ENCODE peak calls at places on chromosome 20, in seven cellular contexts. P is GM23248; Q is neural crest cell; M is endothelial cell; H is activated CD4-positive, CD25-positive, alpha-beta regulatory T cell; K is substantia nigra; Y is psoas muscle. A is an unnamed sample.

GRCh38 chr20:39899881-39900280 is 789.2 kb downstream of the MAFB start:
- DNase-seq in P (no peak), Q (no peak), M (no peak), H (no peak), K (no peak), Y (no peak), A (no peak)

GRCh38 chr20:37907677-37908397 is 4.9 kb downstream of the VSTM2L start:
- DNase-seq in P (peak; percentile 86), Q (peak; percentile 42), M (no peak), H (no peak), K (no peak), Y (no peak), A (no peak)

GRCh38 chr20:40639956-40640355 is 49.1 kb downstream of the MAFB start:
- DNase-seq in P (no peak), Q (no peak), M (no peak), H (no peak), K (no peak), Y (no peak), A (no peak)

GRCh38 chr20:36112112-36112511 is 42.4 kb upstream of the EPB41L1 start:
- DNase-seq in P (no peak), Q (no peak), M (no peak), H (no peak), K (no peak), Y (no peak), A (no peak)

GRCh38 chr20:36313476-36313875 is 7.3 kb downstream of the DLGAP4 start:
- DNase-seq in P (no peak), Q (no peak), M (no peak), H (no peak), K (no peak), Y (peak; percentile 21), A (no peak)

GRCh38 chr20:58851221-58851968 is 693 bp upstream of the GNAS-AS1 start:
- DNase-seq in P (peak; percentile 59), Q (no peak), M (no peak), H (no peak), K (no peak), Y (no peak), A (no peak)

GRCh38 chr20:24136659-24137246 is 148.2 kb upstream of the GGTLC1 start:
- DNase-seq in P (no peak), Q (no peak), M (no peak), H (no peak), K (no peak), Y (no peak), A (no peak)

GRCh38 chr20:33630507-33630906 is 31.6 kb upstream of the C20orf144 start:
- DNase-seq in P (no peak), Q (no peak), M (no peak), H (no peak), K (no peak), Y (no peak), A (no peak)

GRCh38 chr20:10132391-10132790 is 86.2 kb upstream of the SNAP25 start:
- DNase-seq in P (no peak), Q (no peak), M (no peak), H (no peak), K (no peak), Y (no peak), A (no peak)

GRCh38 chr20:4014031-4014474 is 1.3 kb downstream of the RNF24 start:
- DNase-seq in P (peak; percentile 90), Q (no peak), M (no peak), H (no peak), K (no peak), Y (no peak), A (no peak)

GRCh38 chr20:22576273-22576672 is 8.1 kb downstream of the FOXA2 start:
- DNase-seq in P (no peak), Q (no peak), M (no peak), H (no peak), K (no peak), Y (no peak), A (no peak)

GRCh38 chr20:37345339-37346231 is at the start of gene SRC:
- DNase-seq in P (peak; percentile 83), Q (peak; percentile 68), M (peak; percentile 58), H (no peak), K (no peak), Y (peak; percentile 86), A (peak; percentile 32)

GRCh38 chr20:15487030-15487429 is 1086.2 kb downstream of the KIF16B start:
- DNase-seq in P (peak; percentile 7), Q (no peak), M (no peak), H (no peak), K (no peak), Y (no peak), A (no peak)

GRCh38 chr20:48198951-48199431 is 413.7 kb upstream of the SULF2 start:
- DNase-seq in P (no peak), Q (no peak), M (no peak), H (no peak), K (no peak), Y (peak; percentile 8), A (no peak)

GRCh38 chr20:38017959-38018358 is 15.3 kb downstream of the TTI1 start:
- DNase-seq in P (no peak), Q (no peak), M (no peak), H (no peak), K (no peak), Y (no peak), A (no peak)

GRCh38 chr20:34689486-34689885 is 12.6 kb upstream of the PIGU start:
- DNase-seq in P (peak; percentile 25), Q (no peak), M (no peak), H (no peak), K (no peak), Y (no peak), A (no peak)

GRCh38 chr20:57287007-57287810 is 20.8 kb upstream of the BMP7 start:
- DNase-seq in P (peak; percentile 24), Q (no peak), M (no peak), H (no peak), K (no peak), Y (no peak), A (no peak)

GRCh38 chr20:8353512-8353911 is 221.4 kb downstream of the PLCB1 start:
- DNase-seq in P (no peak), Q (no peak), M (no peak), H (no peak), K (no peak), Y (no peak), A (no peak)

GRCh38 chr20:21704408-21705385 is 767 bp upstream of the PAX1 start:
- DNase-seq in P (no peak), Q (no peak), M (no peak), H (no peak), K (no peak), Y (no peak), A (no peak)

GRCh38 chr20:17885544-17885943 is 83.0 kb downstream of the SNX5 start:
- DNase-seq in P (no peak), Q (no peak), M (no peak), H (no peak), K (no peak), Y (no peak), A (no peak)

GRCh38 chr20:18256440-18257090 is 31.8 kb upstream of the ZNF133 start:
- DNase-seq in P (no peak), Q (no peak), M (no peak), H (no peak), K (no peak), Y (no peak), A (no peak)

A was measured in occipital lobe.